ENCODE peak calls at places on chromosome 17, in five cellular contexts. A is kidney glomerular epithelial cell; L is NCI-H2171 treated with DMSO at 0.1 percent for 48 hours; H is OCI-LY7; N is activated T-cell treated with anti-CD3 and anti-CD28 coated beads, Interleukin-2, amount 50 U/mL, for 4 hours. E is an unnamed sample.

GRCh38 chr17:50833396-50834125 is 1.8 kb upstream of the WFIKKN2 start:
- DNase-seq in H (no peak), A (no peak), L (no peak), N (no peak), E (no peak)

GRCh38 chr17:5943232-5943631 is 126.9 kb upstream of the WSCD1 start:
- DNase-seq in L (no peak), A (no peak), H (no peak), N (no peak), E (no peak)

GRCh38 chr17:50779747-50780363 is 12.5 kb upstream of the ANKRD40CL start:
- DNase-seq in L (no peak), N (peak; percentile 15), H (no peak), A (no peak), E (peak; percentile 20)

GRCh38 chr17:64128787-64129514 is 993 bp downstream of the ERN1 start:
- DNase-seq in L (no peak), H (peak; percentile 47), A (no peak), N (no peak), E (no peak)

GRCh38 chr17:73359987-73360410 is 48.2 kb upstream of the CDC42EP4 start:
- DNase-seq in N (no peak), A (no peak), L (no peak), H (no peak), E (no peak)

GRCh38 chr17:29837531-29837930 is 92.5 kb downstream of the SSH2 start:
- DNase-seq in A (no peak), L (peak; percentile 86), H (no peak), N (no peak), E (no peak)

GRCh38 chr17:41580244-41580575 is 6.5 kb downstream of the KRT14 start:
- DNase-seq in L (no peak), A (no peak), N (no peak), H (no peak), E (no peak)

GRCh38 chr17:79942591-79943353 is 92.9 kb downstream of the TBC1D16 start:
- DNase-seq in H (peak; percentile 21), N (peak; percentile 4), A (no peak), L (no peak), E (no peak)

GRCh38 chr17:20200016-20200788 is 191.0 kb downstream of the SPECC1 start:
- DNase-seq in A (peak; percentile 7), N (no peak), H (no peak), L (no peak), E (no peak)

GRCh38 chr17:56918916-56919315 is 5.1 kb upstream of the TRIM25 start:
- DNase-seq in N (no peak), A (no peak), H (no peak), L (no peak), E (no peak)

GRCh38 chr17:18042969-18043368 is 3.8 kb downstream of the GID4 start:
- DNase-seq in A (no peak), L (no peak), N (no peak), H (no peak), E (no peak)

GRCh38 chr17:38868095-38868967 is 1.5 kb upstream of the LASP1 start:
- DNase-seq in A (no peak), H (peak; percentile 83), L (peak; percentile 69), N (no peak), E (peak; percentile 78)

GRCh38 chr17:31579265-31579664 is 187.8 kb downstream of the RAB11FIP4 start:
- DNase-seq in N (no peak), A (no peak), H (no peak), L (no peak), E (no peak)

GRCh38 chr17:36529121-36529520 is 5.5 kb downstream of the MYO19 start:
- DNase-seq in H (no peak), A (peak; percentile 4), L (no peak), N (no peak), E (no peak)

GRCh38 chr17:65558683-65559311 is 2.7 kb downstream of the AXIN2 start:
- DNase-seq in N (no peak), L (peak; percentile 60), A (no peak), H (no peak), E (no peak)

GRCh38 chr17:21002309-21003006 is 40.4 kb downstream of the USP22 start:
- DNase-seq in H (no peak), N (no peak), L (no peak), A (no peak), E (no peak)

GRCh38 chr17:69430488-69430887 is 16.0 kb downstream of the MAP2K6 start:
- DNase-seq in N (no peak), A (no peak), H (no peak), L (no peak), E (no peak)

GRCh38 chr17:64053101-64053500 is 32.7 kb upstream of the ICAM2 start:
- DNase-seq in A (no peak), N (no peak), L (no peak), H (no peak), E (no peak)

GRCh38 chr17:68759343-68760140 is 158.4 kb upstream of the FAM20A start:
- DNase-seq in N (peak; percentile 12), H (peak; percentile 67), L (peak; percentile 86), A (peak; percentile 89), E (peak; percentile 86)

GRCh38 chr17:77420804-77421634 is 280.2 kb downstream of the SEC14L1 start:
- DNase-seq in N (peak; percentile 52), L (peak; percentile 100), A (peak; percentile 72), H (peak; percentile 77), E (no peak)

GRCh38 chr17:42518046-42518754 is 17.8 kb upstream of the NAGLU start:
- DNase-seq in A (peak; percentile 69), L (no peak), H (no peak), N (no peak), E (no peak)

GRCh38 chr17:79715318-79716182 is 15.2 kb upstream of the ENPP7 start:
- DNase-seq in H (no peak), N (no peak), A (no peak), L (no peak), E (no peak)

GRCh38 chr17:4901108-4901647 is 1.7 kb downstream of the CHRNE start:
- DNase-seq in A (no peak), L (no peak), N (no peak), H (no peak), E (no peak)

GRCh38 chr17:40551091-40551873 is 14.0 kb downstream of the CCR7 start:
- DNase-seq in A (peak; percentile 97), L (no peak), N (no peak), H (no peak), E (no peak)

GRCh38 chr17:17351356-17351891 is 48.3 kb downstream of the NT5M start:
- DNase-seq in H (no peak), N (no peak), L (no peak), A (no peak), E (no peak)

GRCh38 chr17:1491406-1492248 is 859 bp downstream of the MYO1C start:
- DNase-seq in A (peak; percentile 19), N (no peak), L (no peak), H (peak; percentile 68), E (peak; percentile 80)

GRCh38 chr17:61511480-61512182 is 59.4 kb downstream of the TBX4 start:
- DNase-seq in A (no peak), L (no peak), H (no peak), N (no peak), E (peak; percentile 16)

GRCh38 chr17:10286324-10286723 is 86.5 kb downstream of the MYH13 start:
- DNase-seq in L (no peak), H (no peak), A (no peak), N (no peak), E (no peak)

GRCh38 chr17:48045270-48046001 is 2.7 kb upstream of the NFE2L1 start:
- DNase-seq in H (no peak), N (no peak), A (no peak), L (peak; percentile 74), E (no peak)

GRCh38 chr17:50363217-50364060 is 9.5 kb downstream of the MRPL27 start:
- DNase-seq in H (no peak), N (no peak), A (no peak), L (no peak), E (peak; percentile 76)

GRCh38 chr17:70242781-70243437 is 73.6 kb downstream of the KCNJ2 start:
- DNase-seq in N (no peak), A (no peak), L (no peak), H (no peak), E (no peak)

E was measured in Karpas-422.